ENCODE peak calls at places on chromosomes 7 and 10, in five cellular contexts. S is activated CD8-positive, alpha-beta memory T cell treated with anti-CD3 and anti-CD28 coated beads, Interleukin-2, amount 50 U/mL, for 48 hours; K is NCI-H2029 treated with DMSO at 0.1 percent for 48 hours; L is CD4-positive, CD25-positive, alpha-beta regulatory T cell; P is lung. Z is an unnamed sample.
A peak's percentile ranks its signal among the peaks of the same experiment; 100 is the strongest.

GRCh38 chr7:142338633-142339501 is 81.0 kb upstream of the PRSS58 start:
- DNase-seq in P (no peak), K (peak; percentile 38), L (no peak), S (no peak), Z (no peak)

GRCh38 chr7:2637505-2638223 is 5.9 kb downstream of the TTYH3 start:
- DNase-seq in L (no peak), P (peak; percentile 50), S (no peak), K (no peak), Z (no peak)

GRCh38 chr7:42831051-42831952 is 80.6 kb downstream of the C7orf25 start:
- DNase-seq in P (no peak), K (no peak), S (no peak), L (no peak), Z (no peak)

GRCh38 chr7:64541438-64542359 is 21.2 kb downstream of the ZNF680 start:
- DNase-seq in K (no peak), L (no peak), P (no peak), S (no peak), Z (no peak)

GRCh38 chr10:131534836-131535235 is 223.3 kb upstream of the TCERG1L start:
- DNase-seq in K (no peak), L (no peak), S (no peak), P (no peak), Z (no peak)

GRCh38 chr10:43585981-43586738 is 11.7 kb upstream of the ZNF239 start:
- DNase-seq in L (no peak), P (no peak), K (no peak), S (no peak), Z (no peak)

GRCh38 chr7:8379264-8379663 is 54.1 kb upstream of the NXPH1 start:
- DNase-seq in K (peak; percentile 49), S (no peak), L (no peak), P (no peak), Z (no peak)

GRCh38 chr10:70596110-70596798 is 6.3 kb downstream of the PRF1 start:
- DNase-seq in S (peak; percentile 44), P (peak; percentile 29), K (no peak), L (no peak), Z (no peak)

GRCh38 chr7:64494912-64495461 is 67.9 kb downstream of the ZNF680 start:
- DNase-seq in K (peak; percentile 14), S (no peak), L (no peak), P (no peak), Z (no peak)

GRCh38 chr10:124378817-124379510 is 39.8 kb downstream of the OAT start:
- DNase-seq in L (no peak), K (no peak), S (no peak), P (peak; percentile 38), Z (no peak)

GRCh38 chr7:148698397-148699023 is at the start of gene CUL1:
- DNase-seq in S (peak; percentile 90), K (peak; percentile 47), L (peak; percentile 82), P (peak; percentile 91), Z (peak; percentile 80)

GRCh38 chr7:157357129-157358040 is 20.6 kb downstream of the DNAJB6 start:
- DNase-seq in K (no peak), S (no peak), L (no peak), P (no peak), Z (no peak)

GRCh38 chr10:97531401-97531985 is 32.8 kb downstream of the UBTD1 start:
- DNase-seq in P (no peak), S (no peak), L (no peak), K (no peak), Z (no peak)

GRCh38 chr10:378930-379704 is 243.9 kb downstream of the ZMYND11 start:
- DNase-seq in L (no peak), K (no peak), S (no peak), P (no peak), Z (no peak)

GRCh38 chr7:19677201-19677600 is 31.6 kb downstream of the POLR1F start:
- DNase-seq in L (no peak), K (no peak), P (no peak), S (no peak), Z (no peak)

GRCh38 chr7:20607216-20607615 is 8.3 kb upstream of the ABCB5 start:
- DNase-seq in S (no peak), K (no peak), L (no peak), P (no peak), Z (no peak)

GRCh38 chr10:124217031-124217430 is 123.6 kb upstream of the CHST15 start:
- DNase-seq in S (no peak), L (no peak), P (no peak), K (no peak), Z (no peak)

GRCh38 chr10:103580011-103580410 is 86.5 kb downstream of the NEURL1 start:
- DNase-seq in L (no peak), K (no peak), P (no peak), S (no peak), Z (no peak)

GRCh38 chr10:35208536-35208935 is 81.9 kb downstream of the CREM start:
- DNase-seq in P (no peak), S (peak; percentile 61), K (no peak), L (peak; percentile 12), Z (no peak)

GRCh38 chr10:20040012-20040411 is 223.8 kb downstream of the PLXDC2 start:
- DNase-seq in L (no peak), P (no peak), K (no peak), S (no peak), Z (no peak)

GRCh38 chr7:4042402-4042801 is 639.7 kb upstream of the FOXK1 start:
- DNase-seq in K (no peak), P (peak; percentile 13), L (no peak), S (no peak), Z (no peak)

GRCh38 chr7:15168489-15168888 is 265.9 kb upstream of the DGKB start:
- DNase-seq in P (no peak), S (no peak), K (no peak), L (no peak), Z (no peak)

GRCh38 chr7:105589221-105590077 is 8.2 kb upstream of the EFCAB10 start:
- DNase-seq in S (peak; percentile 63), K (peak; percentile 58), P (peak; percentile 40), L (peak; percentile 58), Z (no peak)

GRCh38 chr10:49387029-49387428 is 8.9 kb downstream of the DRGX start:
- DNase-seq in L (no peak), K (no peak), P (no peak), S (no peak), Z (no peak)

GRCh38 chr7:92432299-92432946 is 14.9 kb upstream of the GATAD1 start:
- DNase-seq in S (no peak), L (no peak), K (no peak), P (no peak), Z (no peak)

GRCh38 chr10:33802566-33802965 is 468.1 kb upstream of the NRP1 start:
- DNase-seq in S (no peak), K (no peak), L (no peak), P (no peak), Z (no peak)

GRCh38 chr7:71942115-71942514 is 470.0 kb downstream of the CALN1 start:
- DNase-seq in K (no peak), L (no peak), P (no peak), S (no peak), Z (no peak)

GRCh38 chr10:132298038-132298935 is 9.5 kb downstream of the STK32C start:
- DNase-seq in S (no peak), K (no peak), L (no peak), P (no peak), Z (no peak)

GRCh38 chr10:71831646-71832552 is 19.2 kb downstream of the PSAP start:
- DNase-seq in P (no peak), L (no peak), S (no peak), K (no peak), Z (no peak)

GRCh38 chr7:2920956-2921708 is 77.0 kb upstream of the GNA12 start:
- DNase-seq in L (no peak), S (no peak), K (no peak), P (no peak), Z (no peak)

GRCh38 chr7:100578246-100579183 is 4.8 kb upstream of the SAP25 start:
- DNase-seq in S (no peak), P (no peak), K (no peak), L (no peak), Z (no peak)

GRCh38 chr7:94559972-94560371 is 50.4 kb downstream of the CASD1 start:
- DNase-seq in K (no peak), S (no peak), L (no peak), P (no peak), Z (no peak)

Z was measured in naive thymus-derived CD4-positive, alpha-beta T cell.